ENCODE peak calls at places on chromosomes 5 and 9, in five cellular contexts. V, J, B, W and L are unnamed samples.
A peak's percentile ranks its signal among the peaks of the same experiment; 100 is the strongest.

GRCh38 chr5:139739612-139739974 is 56.0 kb upstream of the PSD2 start:
- DNase-seq in W (no peak), B (no peak), V (no peak), J (no peak), L (no peak)

GRCh38 chr9:136443087-136443486 is 3.4 kb upstream of the INPP5E start:
- DNase-seq in B (no peak), V (no peak), J (no peak), W (no peak), L (peak; percentile 59)

GRCh38 chr9:130172858-130173461 is 756 bp downstream of the NCS1 start:
- DNase-seq in V (peak; percentile 44), W (no peak), J (no peak), B (peak; percentile 70), L (no peak)

GRCh38 chr9:124285903-124286291 is 28.1 kb downstream of the NEK6 start:
- DNase-seq in J (peak; percentile 87), V (no peak), B (no peak), W (peak; percentile 84), L (no peak)

GRCh38 chr9:136399176-136400037 is 563 bp downstream of the SNAPC4 start:
- DNase-seq in V (peak; percentile 31), J (no peak), B (peak; percentile 69), W (no peak), L (no peak)

GRCh38 chr5:65264420-65264819 is 217.3 kb downstream of the ADAMTS6 start:
- DNase-seq in B (no peak), J (no peak), W (no peak), V (no peak), L (no peak)

GRCh38 chr5:10760033-10760975 is 730 bp downstream of the DAP start:
- DNase-seq in V (peak; percentile 74), W (peak; percentile 79), J (peak; percentile 46), B (no peak), L (peak; percentile 62)

GRCh38 chr5:103340717-103341397 is 82.3 kb downstream of the MACIR start:
- DNase-seq in J (no peak), B (no peak), V (no peak), W (no peak), L (no peak)

GRCh38 chr9:135123735-135124134 is 36.3 kb downstream of the OLFM1 start:
- DNase-seq in J (no peak), V (no peak), B (no peak), W (no peak), L (no peak)

GRCh38 chr5:5483880-5484595 is 61.6 kb downstream of the ICE1 start:
- DNase-seq in V (no peak), J (no peak), W (no peak), B (no peak), L (no peak)

GRCh38 chr9:95057121-95057520 is 260.4 kb downstream of the FANCC start:
- DNase-seq in B (no peak), J (no peak), V (no peak), W (no peak), L (no peak)

GRCh38 chr9:95053611-95054440 is 263.7 kb downstream of the FANCC start:
- DNase-seq in J (no peak), B (no peak), V (no peak), W (no peak), L (no peak)

GRCh38 chr9:95058121-95058785 is 259.3 kb downstream of the FANCC start:
- DNase-seq in J (no peak), V (no peak), B (no peak), W (no peak), L (no peak)

GRCh38 chr9:95055851-95056551 is 261.5 kb downstream of the FANCC start:
- DNase-seq in W (no peak), V (no peak), J (no peak), B (no peak), L (no peak)

DNA sequence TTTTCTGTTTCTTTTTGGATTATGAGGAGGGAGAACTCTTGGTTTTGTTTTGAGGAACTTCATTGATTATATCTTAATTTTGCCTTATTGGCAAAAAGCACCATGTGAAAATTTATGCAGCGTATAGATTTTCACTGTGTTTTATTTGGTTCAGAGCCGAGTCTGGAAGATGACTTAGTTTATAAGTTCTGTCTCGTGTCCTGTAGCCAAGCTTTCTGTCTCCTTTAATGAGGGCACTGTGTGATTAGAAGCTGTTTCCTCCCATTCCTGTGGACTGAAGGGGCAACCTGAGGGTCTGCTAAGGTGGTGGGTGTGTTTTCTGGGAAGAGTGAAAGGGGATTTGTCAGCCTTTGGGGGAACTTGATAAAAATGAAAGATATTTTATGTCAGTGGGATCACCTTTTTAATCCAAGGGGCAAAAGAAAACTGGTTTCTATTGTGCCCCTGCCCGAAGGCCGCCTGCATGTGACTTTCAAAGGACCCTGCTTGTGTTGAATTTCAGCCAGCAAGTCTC is 262.1 kb downstream of the FANCC start:
- DNase-seq in B (no peak), W (no peak), J (no peak), V (no peak), L (no peak)
- H3K4me3 ChIP-seq in B (no peak overlapping the region), W (peak overlapping the region; percentile 19), J (peak overlapping the region; percentile 21), V (no peak overlapping the region), L (peak overlapping the region; percentile 30)

GRCh38 chr5:72170101-72170500 is 62.8 kb downstream of the MAP1B start:
- DNase-seq in J (no peak), W (no peak), B (no peak), V (no peak), L (no peak)
- H3K4me1 ChIP-seq in J (peaks cover 8% of the 10 kb centered on the region), W (no peaks in the 10 kb centered on the region), B (no peaks in the 10 kb centered on the region), V (no peaks in the 10 kb centered on the region), L (peaks cover 3% of the 10 kb centered on the region)

DNA sequence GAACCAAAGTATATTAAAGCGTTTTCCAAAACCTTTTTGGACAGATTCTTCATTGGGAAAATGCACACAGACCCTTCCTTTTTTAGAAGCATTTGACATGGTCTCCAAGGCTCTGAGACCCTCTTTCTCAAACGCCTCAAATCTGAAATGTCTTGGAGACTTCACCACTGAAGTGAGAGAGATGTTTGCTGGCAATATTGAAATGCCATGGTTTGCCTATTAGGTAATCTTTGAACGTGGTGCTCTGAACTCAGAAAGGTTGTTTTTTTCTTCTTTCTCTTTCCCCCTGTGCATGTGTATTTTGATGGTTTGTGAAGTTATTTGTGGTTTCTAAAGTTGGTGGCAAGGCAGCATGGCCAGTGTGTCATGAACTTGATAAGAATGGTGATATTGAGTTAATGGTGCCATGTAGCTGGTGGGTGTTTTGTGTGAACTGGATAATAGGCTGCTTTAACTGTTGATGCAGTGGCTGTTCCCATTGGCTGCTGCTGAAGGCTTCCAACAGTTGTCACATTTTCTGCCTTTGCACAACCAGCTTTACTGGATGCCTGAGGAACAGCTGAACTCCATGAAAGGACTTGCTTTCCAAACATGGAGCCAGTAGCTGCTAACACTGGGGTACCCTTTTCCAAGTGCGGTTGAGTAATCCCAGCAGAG is 1.7 kb downstream of the PALM2AKAP2 start:
- DNase-seq in J (no peak), W (no peak), V (no peak), B (no peak), L (no peak)
- H3K4me3 ChIP-seq in J (peak overlapping the region; percentile 44), W (peak overlapping the region; percentile 59), V (peak overlapping the region; percentile 89), B (no peak overlapping the region), L (peak overlapping the region; percentile 51)

GRCh38 chr5:151219789-151220188 is 4.1 kb downstream of the CCDC69 start:
- DNase-seq in W (no peak), B (peak; percentile 25), J (no peak), V (no peak), L (no peak)

GRCh38 chr5:151219138-151219537 is 4.8 kb downstream of the CCDC69 start:
- DNase-seq in J (no peak), V (no peak), B (peak; percentile 15), W (no peak), L (no peak)

GRCh38 chr5:151215546-151215880 is 8.4 kb downstream of the CCDC69 start:
- DNase-seq in J (no peak), W (no peak), V (no peak), B (no peak), L (no peak)

GRCh38 chr5:151216781-151217180 is 7.1 kb downstream of the CCDC69 start:
- DNase-seq in B (no peak), W (no peak), V (no peak), J (no peak), L (no peak)

DNA sequence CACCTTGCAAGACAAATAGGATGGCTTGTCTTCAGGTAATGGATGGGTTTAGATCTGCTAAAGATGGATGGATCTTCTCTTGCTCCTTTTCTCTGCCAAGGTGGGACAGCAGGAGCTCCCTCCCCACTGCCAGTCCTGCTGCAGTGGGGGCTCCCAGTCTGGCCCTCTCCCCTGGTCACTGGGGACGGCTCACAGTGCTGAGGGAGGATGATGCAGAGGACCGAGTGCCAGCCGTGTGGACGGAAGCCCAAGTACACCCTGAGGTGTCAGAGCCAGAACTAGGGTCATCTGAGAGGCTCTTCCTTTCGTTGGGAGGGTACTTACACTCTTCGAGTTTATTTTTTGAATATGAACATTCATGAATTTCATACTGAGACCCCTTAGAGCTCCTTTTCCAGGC is 5.7 kb downstream of the CCDC69 start:
- DNase-seq in B (peak; percentile 25), W (no peak), J (no peak), V (no peak), L (no peak)
- H3K4me1 ChIP-seq in B (peaks cover 30% of the 10 kb centered on the region), W (peaks cover 51% of the 10 kb centered on the region), J (no peaks in the 10 kb centered on the region), V (no peaks in the 10 kb centered on the region), L (peaks cover 86% of the 10 kb centered on the region)

DNA sequence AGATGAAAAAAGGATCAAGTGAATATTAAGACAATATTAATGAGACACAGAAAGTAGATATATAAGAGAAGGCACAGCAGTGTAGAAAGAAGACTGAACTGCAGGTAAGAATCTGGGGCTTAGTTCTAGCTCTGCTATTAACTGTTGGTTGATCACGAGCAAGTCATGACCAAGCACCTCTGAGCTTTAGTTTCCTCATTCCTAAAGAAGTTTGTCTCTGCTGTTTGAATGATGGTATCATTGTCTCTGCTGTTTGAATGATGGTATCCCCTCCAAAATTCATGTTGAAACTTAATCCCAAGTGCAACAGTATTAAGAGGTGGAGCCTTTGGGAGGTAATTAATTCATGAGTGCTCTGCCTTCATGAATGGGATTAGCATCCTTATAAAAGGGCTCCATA is 2.5 kb upstream of the NME5 start:
- DNase-seq in J (no peak), V (no peak), W (no peak), B (no peak), L (no peak)
- H3K4me3 ChIP-seq in J (no peak overlapping the region), V (no peak overlapping the region), W (no peak overlapping the region), B (no peak overlapping the region), L (no peak overlapping the region)